ENCODE peak calls at places on chromosomes 2 and 18, in seven cellular contexts. N is IMR-90, M is neuronal stem cell, B is H9, D is H1, A is trophoblast cell, K is mesenchymal stem cell. F is an unnamed sample.

GRCh38 chr2:186328848-186329247 is 157.2 kb upstream of the ZC3H15 start:
- DNase-seq in N (no peak), M (no peak), B (no peak), D (no peak), A (no peak), K (no peak), F (no peak)

GRCh38 chr2:226378733-226379132 is 420.9 kb downstream of the IRS1 start:
- DNase-seq in N (peak), M (no peak), B (no peak), D (no peak), A (no peak), K (peak), F (no peak)

GRCh38 chr18:44564922-44565321 is 115.8 kb upstream of the SETBP1 start:
- DNase-seq in N (peak), M (no peak), B (no peak), D (no peak), A (peak), K (peak), F (peak)

GRCh38 chr18:8450013-8450412 is 159.2 kb upstream of the RAB12 start:
- DNase-seq in N (no peak), M (no peak), B (peak), D (peak), A (peak), K (peak), F (peak)

GRCh38 chr2:221060335-221060734 is 511.8 kb downstream of the EPHA4 start:
- DNase-seq in N (peak), M (no peak), B (no peak), D (no peak), A (no peak), K (peak), F (no peak)

GRCh38 chr2:71513721-71514120 is 60.4 kb downstream of the DYSF start:
- DNase-seq in N (no peak), M (no peak), B (no peak), D (no peak), A (no peak), K (no peak), F (no peak)

GRCh38 chr2:232354069-232354468 is 24.5 kb upstream of the ALPP start:
- DNase-seq in N (no peak), M (no peak), B (no peak), D (no peak), A (no peak), K (no peak), F (no peak)

GRCh38 chr2:166375736-166376487 is at the start of gene SCN9A:
- DNase-seq in N (peak), M (peak), B (peak), D (peak), A (peak), K (peak), F (peak)

GRCh38 chr2:162146906-162147305 is 5.1 kb downstream of the GCG start:
- DNase-seq in N (peak), M (no peak), B (no peak), D (no peak), A (no peak), K (no peak), F (no peak)

GRCh38 chr2:191746809-191747208 is 68.9 kb downstream of the NABP1 start:
- DNase-seq in N (no peak), M (no peak), B (no peak), D (no peak), A (peak), K (no peak), F (no peak)
- H2BK120ac ChIP-seq in N (no peak), M (no peak), B (no peak), D (no peak), A (no peak), K (no peak), F (no peak)

DNA sequence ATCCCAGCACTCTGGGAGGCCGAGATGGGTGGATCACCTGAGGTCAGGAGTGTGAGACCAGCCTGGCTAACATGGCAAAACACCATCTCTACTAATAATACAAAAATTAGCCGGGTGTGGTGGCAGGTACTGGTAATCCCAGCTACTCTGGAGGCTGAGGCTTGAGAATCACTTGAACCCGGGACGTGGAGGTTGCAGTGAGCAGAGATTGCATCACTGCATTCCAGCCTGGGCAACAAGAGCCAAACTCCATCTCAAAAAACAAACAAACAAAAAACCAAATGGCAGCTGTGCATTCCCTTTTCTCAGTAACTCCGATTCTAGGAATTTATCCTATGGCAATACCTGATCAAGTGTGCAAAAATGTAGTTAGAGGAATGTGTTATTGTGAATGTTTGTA is 4.7 kb upstream of the GRHL1 start:
- DNase-seq in N (no peak), M (no peak), B (no peak), D (no peak), A (peak), K (no peak), F (no peak)
- H3K4ac ChIP-seq in N (peak), M (no peak), B (no peak), D (no peak), A (no peak), K (no peak), F (no peak)

GRCh38 chr18:62828091-62828640 is 112.8 kb downstream of the PHLPP1 start:
- DNase-seq in N (peak), M (no peak), B (no peak), D (no peak), A (no peak), K (peak), F (no peak)

GRCh38 chr18:62829936-62830335 is 114.6 kb downstream of the PHLPP1 start:
- DNase-seq in N (peak), M (no peak), B (no peak), D (no peak), A (no peak), K (peak), F (no peak)

GRCh38 chr18:62828852-62829251 is 113.5 kb downstream of the PHLPP1 start:
- DNase-seq in N (peak), M (no peak), B (no peak), D (no peak), A (no peak), K (peak), F (no peak)

GRCh38 chr18:62825382-62825781 is 110.0 kb downstream of the PHLPP1 start:
- DNase-seq in N (no peak), M (no peak), B (no peak), D (no peak), A (no peak), K (no peak), F (no peak)

DNA sequence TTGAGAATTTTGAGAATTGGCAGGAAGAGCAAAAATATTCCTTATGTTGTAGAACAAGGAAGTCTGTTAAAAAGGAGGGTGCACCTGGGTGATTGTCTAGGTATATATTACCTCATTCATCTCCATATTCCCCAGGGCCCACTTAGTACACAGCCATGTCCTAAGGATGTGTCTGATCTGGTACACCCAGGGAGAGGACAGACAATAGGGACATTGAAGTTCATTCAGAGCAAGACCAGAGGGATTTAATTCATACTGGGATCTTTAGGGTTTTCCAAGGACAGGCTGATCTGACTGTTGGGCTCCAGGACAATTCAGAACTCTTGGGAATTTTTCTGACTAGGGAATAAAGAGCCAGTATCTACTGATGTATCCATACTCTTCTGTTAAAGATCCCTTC is 112.1 kb downstream of the PHLPP1 start:
- DNase-seq in N (no peak), M (no peak), B (no peak), D (no peak), A (no peak), K (no peak), F (no peak)
- H2BK120ac ChIP-seq in N (no peak), M (no peak), B (no peak), D (no peak), A (no peak), K (no peak), F (no peak)

GRCh38 chr2:234326694-234327093 is 170.2 kb downstream of the ARL4C start:
- DNase-seq in N (no peak), M (no peak), B (no peak), D (no peak), A (no peak), K (no peak), F (no peak)
- H3K4ac ChIP-seq in N (no peak), M (no peak), B (no peak), D (no peak), A (no peak), K (no peak), F (no peak)